ENCODE peak calls at places on chromosomes 6 and 20, in eight cellular contexts. O is tibial nerve, Y is HEK293T, W is GM12865, K is left ventricle myocardium inferior, M is OCI-LY7, B is foreskin fibroblast, G is AG10803. Q is an unnamed sample.

GRCh38 chr6:146149770-146150169 is 120.9 kb downstream of the GRM1 start:
- DNase-seq in O (no peak), Y (no peak), W (no peak), K (no peak), M (no peak), B (no peak), G (no peak), Q (no peak)

GRCh38 chr6:72675396-72675795 is 53.5 kb downstream of the KCNQ5 start:
- DNase-seq in O (no peak), Y (no peak), W (no peak), K (no peak), M (no peak), B (no peak), G (no peak), Q (no peak)

GRCh38 chr20:39271205-39271604 is 309.1 kb downstream of the DHX35 start:
- DNase-seq in O (no peak), Y (no peak), W (no peak), K (peak; percentile 44), M (no peak), B (no peak), G (no peak), Q (no peak)

GRCh38 chr20:40678286-40678835 is 10.7 kb downstream of the MAFB start:
- DNase-seq in O (no peak), Y (no peak), W (no peak), K (no peak), M (no peak), B (no peak), G (no peak), Q (no peak)

GRCh38 chr6:145823322-145823944 is 8.8 kb upstream of the FBXO30 start:
- DNase-seq in O (no peak), Y (no peak), W (no peak), K (no peak), M (no peak), B (no peak), G (no peak), Q (no peak)

GRCh38 chr6:24980507-24981384 is 45.0 kb upstream of the RIPOR2 start:
- DNase-seq in O (no peak), Y (no peak), W (no peak), K (no peak), M (no peak), B (no peak), G (peak; percentile 33), Q (no peak)

GRCh38 chr20:63394069-63394468 is 32.9 kb upstream of the CHRNA4 start:
- DNase-seq in O (no peak), Y (no peak), W (no peak), K (no peak), M (no peak), B (peak; percentile 24), G (no peak), Q (no peak)

GRCh38 chr6:156109713-156110112 is 654.1 kb upstream of the NOX3 start:
- DNase-seq in O (no peak), Y (no peak), W (peak; percentile 4), K (no peak), M (no peak), B (no peak), G (no peak), Q (no peak)

GRCh38 chr6:108763931-108764579 is 84.2 kb upstream of the ARMC2 start:
- DNase-seq in O (no peak), Y (no peak), W (no peak), K (no peak), M (no peak), B (no peak), G (no peak), Q (no peak)

GRCh38 chr6:44016131-44016870 is 111.0 kb downstream of the MRPL14 start:
- DNase-seq in O (no peak), Y (no peak), W (no peak), K (no peak), M (no peak), B (peak; percentile 63), G (peak; percentile 58), Q (peak; percentile 80)

GRCh38 chr20:46135856-46136633 is 17.9 kb downstream of the CD40 start:
- DNase-seq in O (no peak), Y (no peak), W (no peak), K (no peak), M (no peak), B (no peak), G (no peak), Q (no peak)

GRCh38 chr6:16276991-16277981 is 38.9 kb downstream of the GMPR start:
- DNase-seq in O (peak; percentile 16), Y (peak; percentile 82), W (peak; percentile 57), K (peak; percentile 69), M (peak; percentile 7), B (peak; percentile 82), G (peak; percentile 86), Q (peak; percentile 79)

GRCh38 chr6:38027685-38028373 is 208.3 kb downstream of the ZFAND3 start:
- DNase-seq in O (no peak), Y (no peak), W (peak; percentile 33), K (no peak), M (no peak), B (no peak), G (peak; percentile 17), Q (peak; percentile 34)

GRCh38 chr6:129499871-129500219 is 210.1 kb downstream of the ARHGAP18 start:
- DNase-seq in O (no peak), Y (no peak), W (no peak), K (no peak), M (no peak), B (no peak), G (no peak), Q (no peak)

GRCh38 chr6:57173056-57173885 is 1.1 kb downstream of the BAG2 start:
- DNase-seq in O (no peak), Y (peak; percentile 12), W (peak; percentile 68), K (no peak), M (peak; percentile 62), B (peak; percentile 54), G (no peak), Q (no peak)

GRCh38 chr6:5199203-5200101 is 61.3 kb downstream of the LYRM4 start:
- DNase-seq in O (no peak), Y (no peak), W (peak; percentile 49), K (no peak), M (no peak), B (no peak), G (no peak), Q (no peak)

GRCh38 chr20:46970937-46971630 is 76.4 kb downstream of the EYA2 start:
- DNase-seq in O (no peak), Y (peak; percentile 63), W (peak; percentile 31), K (no peak), M (peak; percentile 72), B (peak; percentile 87), G (peak; percentile 71), Q (peak; percentile 84)

GRCh38 chr20:41119593-41120561 is 17.5 kb upstream of the PLCG1 start:
- DNase-seq in O (no peak), Y (no peak), W (no peak), K (no peak), M (no peak), B (no peak), G (no peak), Q (no peak)

GRCh38 chr20:52103911-52104545 is 87.6 kb downstream of the ZFP64 start:
- DNase-seq in O (no peak), Y (peak; percentile 30), W (no peak), K (no peak), M (no peak), B (peak; percentile 47), G (no peak), Q (peak; percentile 13)

GRCh38 chr20:34642009-34642408 is 34.9 kb downstream of the PIGU start:
- DNase-seq in O (no peak), Y (no peak), W (peak; percentile 44), K (no peak), M (no peak), B (no peak), G (no peak), Q (no peak)

GRCh38 chr6:169092375-169092774 is 161.3 kb downstream of the THBS2 start:
- DNase-seq in O (no peak), Y (no peak), W (peak; percentile 85), K (no peak), M (no peak), B (peak; percentile 74), G (peak; percentile 20), Q (peak; percentile 64)

GRCh38 chr20:51695574-51696303 is 72.5 kb downstream of the ATP9A start:
- DNase-seq in O (no peak), Y (no peak), W (no peak), K (no peak), M (no peak), B (peak; percentile 89), G (peak; percentile 77), Q (peak; percentile 82)

GRCh38 chr6:36360241-36361054 is 23.8 kb upstream of the BNIP5 start:
- DNase-seq in O (peak; percentile 84), Y (peak; percentile 87), W (peak; percentile 85), K (peak; percentile 71), M (peak; percentile 82), B (peak; percentile 84), G (peak; percentile 69), Q (peak; percentile 66)

GRCh38 chr6:148723484-148723883 is 23.3 kb upstream of the UST start:
- DNase-seq in O (no peak), Y (no peak), W (no peak), K (no peak), M (no peak), B (peak; percentile 89), G (peak; percentile 96), Q (peak; percentile 97)

GRCh38 chr20:846894-847278 is 13.4 kb downstream of the FAM110A start:
- DNase-seq in O (no peak), Y (no peak), W (peak; percentile 65), K (no peak), M (peak; percentile 88), B (no peak), G (no peak), Q (no peak)

GRCh38 chr6:30259140-30260035 is 46.2 kb upstream of the TRIM26 start:
- DNase-seq in O (peak; percentile 44), Y (peak; percentile 91), W (peak; percentile 83), K (peak; percentile 56), M (peak; percentile 85), B (peak; percentile 86), G (peak; percentile 72), Q (peak; percentile 73)